ENCODE peak calls at places on chromosomes 12 and 14, in four cellular contexts. D, U, R and X are unnamed samples.

GRCh38 chr12:65602191-65602578 is 222.1 kb upstream of the HMGA2 start:
- DNase-seq in D (no peak), U (no peak), R (no peak), X (no peak)

GRCh38 chr12:131803995-131804521 is 24.1 kb upstream of the MMP17 start:
- DNase-seq in D (no peak), U (no peak), R (peak), X (peak)

GRCh38 chr14:91229743-91230200 is 14.7 kb downstream of the GPR68 start:
- DNase-seq in D (no peak), U (no peak), R (peak), X (peak)

GRCh38 chr12:116116650-116117424 is 160.7 kb downstream of the MED13L start:
- DNase-seq in D (no peak), U (no peak), R (no peak), X (no peak)

GRCh38 chr12:130041983-130042812 is 120.1 kb upstream of the FZD10 start:
- DNase-seq in D (peak), U (peak), R (no peak), X (no peak)

GRCh38 chr12:93378373-93379310 is 917 bp downstream of the NUDT4 start:
- DNase-seq in D (peak), U (peak), R (peak), X (peak)

GRCh38 chr14:57999471-57999870 is 133.6 kb upstream of the SLC35F4 start:
- DNase-seq in D (no peak), U (no peak), R (no peak), X (no peak)

GRCh38 chr12:26109343-26109841 is 15.4 kb downstream of the BHLHE41 start:
- DNase-seq in D (peak), U (no peak), R (no peak), X (no peak)

GRCh38 chr12:14567311-14568195 is at the start of gene PLBD1:
- DNase-seq in D (peak), U (peak), R (no peak), X (no peak)

GRCh38 chr12:6978188-6978986 is 7.7 kb downstream of the EMG1 start:
- DNase-seq in D (no peak), U (peak), R (no peak), X (no peak)

GRCh38 chr12:90854136-90854689 is 100.8 kb downstream of the CCER1 start:
- DNase-seq in D (peak), U (peak), R (peak), X (peak)

GRCh38 chr12:116026768-116027550 is 250.5 kb downstream of the MED13L start:
- DNase-seq in D (no peak), U (peak), R (no peak), X (no peak)

GRCh38 chr12:131020326-131020725 is 66.6 kb downstream of the ADGRD1 start:
- DNase-seq in D (no peak), U (no peak), R (no peak), X (no peak)

GRCh38 chr14:105209091-105209490 is 28.0 kb upstream of the NUDT14 start:
- DNase-seq in D (no peak), U (no peak), R (no peak), X (no peak)

GRCh38 chr14:26522985-26523384 is 74.8 kb downstream of the NOVA1 start:
- DNase-seq in D (no peak), U (no peak), R (no peak), X (no peak)

GRCh38 chr14:61146896-61147295 is 134.2 kb downstream of the TMEM30B start:
- DNase-seq in D (no peak), U (no peak), R (no peak), X (no peak)

GRCh38 chr12:67275380-67275913 is 6.3 kb downstream of the CAND1 start:
- DNase-seq in D (no peak), U (peak), R (no peak), X (no peak)

GRCh38 chr14:92646952-92647461 is 101.4 kb downstream of the LGMN start:
- DNase-seq in D (no peak), U (peak), R (no peak), X (no peak)

GRCh38 chr12:65605019-65605418 is 219.3 kb upstream of the HMGA2 start:
- DNase-seq in D (no peak), U (no peak), R (no peak), X (no peak)